ENCODE peak calls at places on chromosomes 1 and 21, in seven cellular contexts. T, J, K, I, S, E and U are unnamed samples. For H3K4me1, the result is how much of the 10 kb centered on the place peaks cover.

GRCh38 chr1:216902669-216903388 is 179.6 kb upstream of the ESRRG start:
- DNase-seq in T (no peak), J (no peak), K (no peak), I (no peak), S (no peak), E (peak), U (no peak)

GRCh38 chr1:221858758-221859157 is 116.9 kb upstream of the DUSP10 start:
- DNase-seq in T (no peak), J (no peak), K (no peak), I (no peak), S (no peak), E (no peak), U (no peak)

GRCh38 chr21:25183577-25183976 is 423.7 kb downstream of the MRPL39 start:
- DNase-seq in T (no peak), J (no peak), K (no peak), I (no peak), S (no peak), E (no peak), U (no peak)

GRCh38 chr1:175129997-175130648 is 62.5 kb downstream of the KIAA0040 start:
- DNase-seq in T (no peak), J (no peak), K (no peak), I (peak), S (no peak), E (no peak), U (peak)

GRCh38 chr1:201016943-201017827 is 6.3 kb downstream of the KIF21B start:
- DNase-seq in T (no peak), J (no peak), K (no peak), I (peak), S (no peak), E (no peak), U (no peak)

GRCh38 chr1:110250018-110250417 is 39.9 kb downstream of the KCNC4 start:
- DNase-seq in T (no peak), J (no peak), K (no peak), I (peak), S (no peak), E (no peak), U (no peak)

GRCh38 chr1:222424826-222425225 is 123.1 kb downstream of the HHIPL2 start:
- DNase-seq in T (no peak), J (no peak), K (no peak), I (no peak), S (no peak), E (no peak), U (no peak)

GRCh38 chr1:154859151-154859785 is 10.8 kb downstream of the KCNN3 start:
- DNase-seq in T (no peak), J (no peak), K (no peak), I (no peak), S (no peak), E (no peak), U (no peak)

GRCh38 chr21:43343095-43343991 is 83.6 kb downstream of the SIK1 start:
- DNase-seq in T (no peak), J (no peak), K (no peak), I (no peak), S (no peak), E (peak), U (no peak)

GRCh38 chr1:227604446-227604845 is 41.1 kb downstream of the ZNF678 start:
- DNase-seq in T (no peak), J (no peak), K (no peak), I (no peak), S (no peak), E (no peak), U (no peak)

GRCh38 chr1:50974618-50974935 is 4.5 kb downstream of the CDKN2C start:
- DNase-seq in T (no peak), J (no peak), K (no peak), I (no peak), S (no peak), E (no peak), U (no peak)

GRCh38 chr21:44897326-44898010 is 23.2 kb downstream of the ITGB2 start:
- DNase-seq in T (no peak), J (no peak), K (no peak), I (no peak), S (peak), E (no peak), U (peak)

GRCh38 chr1:55632906-55633305 is 417.7 kb upstream of the USP24 start:
- DNase-seq in T (no peak), J (no peak), K (no peak), I (no peak), S (no peak), E (no peak), U (no peak)

GRCh38 chr1:179550753-179551682 is 24.7 kb downstream of the NPHS2 start:
- DNase-seq in T (peak), J (no peak), K (no peak), I (no peak), S (peak), E (peak), U (no peak)

GRCh38 chr1:87717167-87717670 is 388.5 kb downstream of the LMO4 start:
- DNase-seq in T (no peak), J (no peak), K (no peak), I (no peak), S (no peak), E (no peak), U (no peak)

GRCh38 chr1:53896673-53897229 is 2.8 kb downstream of the DIO1 start:
- DNase-seq in T (no peak), J (no peak), K (no peak), I (no peak), S (no peak), E (peak), U (no peak)

GRCh38 chr1:158155673-158156072 is 25.0 kb upstream of the CD1D start:
- DNase-seq in T (no peak), J (no peak), K (no peak), I (no peak), S (peak), E (no peak), U (no peak)

GRCh38 chr1:10905841-10906655 is 106.4 kb upstream of the TARDBP start:
- DNase-seq in T (no peak), J (no peak), K (no peak), I (peak), S (no peak), E (no peak), U (no peak)

GRCh38 chr1:200182701-200183100 is 155.2 kb downstream of the NR5A2 start:
- DNase-seq in T (no peak), J (no peak), K (no peak), I (no peak), S (no peak), E (no peak), U (no peak)

GRCh38 chr1:58968360-58968952 is 184.6 kb upstream of the JUN start:
- DNase-seq in T (peak), J (no peak), K (no peak), I (peak), S (peak), E (no peak), U (no peak)

GRCh38 chr1:99004270-99005141 is at the start of gene PLPPR5:
- DNase-seq in T (no peak), J (no peak), K (peak), I (peak), S (no peak), E (no peak), U (no peak)

DNA sequence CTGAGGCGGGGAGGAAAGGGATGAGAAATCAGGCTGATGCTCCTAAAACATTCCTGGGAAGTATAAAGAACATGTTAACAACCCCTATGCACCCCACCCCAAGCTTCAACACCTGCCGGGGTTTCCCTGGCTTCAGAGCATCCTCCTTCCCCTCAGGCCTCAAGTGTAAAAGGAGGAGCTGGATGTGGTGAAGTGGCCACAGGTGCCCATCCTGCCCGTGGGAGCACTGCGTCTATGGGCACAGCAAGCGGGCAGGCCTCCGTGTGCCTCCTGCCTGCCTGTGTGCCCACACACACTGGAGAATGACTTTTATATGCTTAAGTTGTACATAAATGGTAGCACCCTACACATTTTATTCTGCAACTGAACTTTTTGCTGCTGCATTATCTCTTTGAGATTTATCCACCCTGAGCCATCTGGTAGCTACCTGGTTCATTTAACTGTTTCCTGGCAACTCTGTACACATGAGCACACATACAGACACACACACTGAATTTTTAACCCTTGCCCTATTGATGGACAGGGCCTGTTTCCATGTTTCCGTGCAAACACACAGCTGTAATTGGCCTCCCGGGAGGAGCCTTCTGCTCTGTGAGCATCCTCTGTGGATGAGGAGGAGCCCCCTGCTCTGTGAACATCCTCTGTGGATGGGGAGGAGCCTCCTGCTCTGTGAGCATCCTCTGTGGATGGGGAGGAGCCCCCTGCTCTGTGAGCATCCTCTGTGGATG is 13.4 kb upstream of the FTCD start:
- DNase-seq in T (no peak), J (no peak), K (no peak), I (no peak), S (no peak), E (no peak), U (no peak)
- TF ChIP-seq YY1 in T (no peak), J (no peak), K (no peak), I (no peak), S (no peak), E (no peak), U (no peak)

DNA sequence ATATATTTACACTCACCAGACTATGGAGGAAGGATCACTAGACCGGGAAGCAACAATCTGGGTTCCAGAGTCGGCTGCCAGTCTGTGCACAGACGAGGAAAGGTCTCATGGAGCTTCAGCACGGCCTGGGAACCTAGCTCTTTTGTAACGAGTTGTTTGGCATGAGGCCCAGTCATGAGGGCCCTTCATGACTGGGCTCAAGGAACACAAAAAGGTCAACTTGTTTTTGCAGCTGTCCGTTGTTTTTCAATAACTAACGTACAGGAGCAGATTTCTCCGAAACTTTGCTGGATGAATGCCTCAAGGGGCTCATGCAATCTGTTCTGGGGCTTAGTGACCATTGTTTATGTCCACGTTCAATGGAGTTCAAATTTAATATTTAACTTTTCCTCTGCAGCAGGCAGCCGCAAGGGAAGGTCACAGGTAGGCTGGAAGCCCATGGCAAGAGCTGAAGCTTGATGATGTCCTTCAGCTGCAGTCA is 5.9 kb upstream of the STUM start:
- DNase-seq in T (no peak), J (no peak), K (no peak), I (no peak), S (no peak), E (peak), U (no peak)
- H3K4me1 ChIP-seq in T (under half), J (under half), K (under half), I (under half), S (under half), E (under half), U (under half)

GRCh38 chr1:151799179-151800022 is 5.8 kb downstream of the LINGO4 start:
- DNase-seq in T (no peak), J (no peak), K (no peak), I (no peak), S (no peak), E (no peak), U (no peak)
- TF ChIP-seq YY1 in T (no peak), J (no peak), K (no peak), I (no peak), S (no peak), E (no peak), U (no peak)

DNA sequence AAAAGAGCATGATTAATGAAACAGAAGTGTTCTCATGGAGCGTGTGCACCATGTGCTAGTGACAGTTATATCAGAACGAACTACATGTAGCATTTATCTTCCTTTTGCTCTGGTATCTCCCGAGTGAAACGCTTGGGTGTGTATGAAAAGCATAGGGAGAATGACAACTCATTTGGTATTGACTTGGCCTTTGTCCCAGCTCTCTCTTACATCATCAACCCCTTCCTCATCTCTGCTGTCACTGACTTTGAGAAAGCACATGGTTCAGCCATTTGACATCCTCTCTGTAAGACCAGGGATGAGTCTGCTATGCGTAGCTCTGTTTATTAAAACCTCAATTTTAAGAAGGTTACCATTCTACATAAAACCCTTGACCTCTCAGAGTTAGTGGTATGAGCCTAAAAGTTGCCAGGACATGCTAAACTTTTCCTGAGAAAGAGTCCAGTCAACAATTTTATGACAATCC is 201.0 kb downstream of the NRIP1 start:
- DNase-seq in T (no peak), J (no peak), K (no peak), I (no peak), S (peak), E (peak), U (no peak)
- H3K4me1 ChIP-seq in T (under half), J (under half), K (under half), I (under half), S (under half), E (half or more), U (under half)

GRCh38 chr1:63705058-63705457 is 68.8 kb upstream of the ROR1 start:
- DNase-seq in T (no peak), J (no peak), K (no peak), I (no peak), S (no peak), E (peak), U (no peak)

GRCh38 chr1:63698001-63698838 is 75.6 kb upstream of the ROR1 start:
- DNase-seq in T (no peak), J (no peak), K (no peak), I (no peak), S (peak), E (no peak), U (no peak)

GRCh38 chr1:63703661-63704060 is 70.2 kb upstream of the ROR1 start:
- DNase-seq in T (no peak), J (no peak), K (no peak), I (peak), S (no peak), E (no peak), U (no peak)

GRCh38 chr1:63704443-63704842 is 69.4 kb upstream of the ROR1 start:
- DNase-seq in T (no peak), J (no peak), K (no peak), I (no peak), S (no peak), E (no peak), U (no peak)

GRCh38 chr1:63701187-63701586 is 72.6 kb upstream of the ROR1 start:
- DNase-seq in T (no peak), J (no peak), K (no peak), I (no peak), S (no peak), E (no peak), U (no peak)
- TF ChIP-seq YY1 in T (no peak), J (no peak), K (no peak), I (no peak), S (no peak), E (no peak), U (no peak)

GRCh38 chr1:61115436-61115835 is 33.1 kb downstream of the NFIA start:
- DNase-seq in T (no peak), J (no peak), K (no peak), I (no peak), S (peak), E (no peak), U (no peak)
- H3K4me1 ChIP-seq in T (under half), J (under half), K (under half), I (under half), S (under half), E (half or more), U (under half)

GRCh38 chr1:209580577-209580976 is 2.9 kb upstream of the CAMK1G start:
- DNase-seq in T (no peak), J (no peak), K (no peak), I (no peak), S (no peak), E (no peak), U (no peak)

GRCh38 chr1:209576392-209576791 is 7.1 kb upstream of the CAMK1G start:
- DNase-seq in T (no peak), J (no peak), K (no peak), I (no peak), S (no peak), E (no peak), U (no peak)

GRCh38 chr1:209577346-209577745 is 6.2 kb upstream of the CAMK1G start:
- DNase-seq in T (no peak), J (no peak), K (no peak), I (no peak), S (no peak), E (no peak), U (no peak)

DNA sequence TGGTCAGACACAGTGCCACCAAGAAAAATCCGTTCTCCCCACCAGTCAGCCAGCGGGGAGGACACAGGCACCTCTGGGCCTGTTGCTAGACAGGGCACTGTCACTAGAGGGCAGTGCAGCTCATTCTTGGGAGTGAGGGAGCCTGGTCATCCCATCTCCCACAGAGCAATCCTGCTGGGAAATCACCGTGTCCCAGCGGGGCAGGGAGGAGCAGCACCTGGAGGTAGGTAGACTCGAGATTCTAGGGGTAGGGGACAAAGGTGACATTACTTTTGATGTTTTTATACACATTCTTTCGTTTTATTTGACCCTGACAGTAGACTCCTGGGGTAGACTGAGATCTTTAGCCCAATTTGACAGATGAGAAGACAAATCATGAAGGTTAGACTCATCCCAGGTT is 6.7 kb upstream of the CAMK1G start:
- DNase-seq in T (peak), J (peak), K (peak), I (peak), S (peak), E (peak), U (peak)
- TF ChIP-seq YY1 in T (peak), J (peak), K (no peak), I (no peak), S (no peak), E (no peak), U (no peak)

GRCh38 chr1:39177641-39178040 is 26.9 kb upstream of the MACF1 start:
- DNase-seq in T (no peak), J (no peak), K (no peak), I (no peak), S (no peak), E (no peak), U (no peak)
- H3K4me1 ChIP-seq in T (under half), J (under half), K (under half), I (half or more), S (under half), E (half or more), U (under half)

GRCh38 chr1:232556336-232556735 is 73.6 kb downstream of the SIPA1L2 start:
- DNase-seq in T (no peak), J (no peak), K (no peak), I (no peak), S (no peak), E (no peak), U (no peak)
- TF ChIP-seq YY1 in T (no peak), J (no peak), K (no peak), I (no peak), S (no peak), E (no peak), U (no peak)